ENCODE peak calls at places on chromosomes 11 and 22, in four cellular contexts. U is HEK293T; L is stimulated activated effector memory CD8-positive, alpha-beta T cell treated with anti-CD3 and anti-CD28 coated beads, Interleukin-12 subunit alpha, Interleukin-12 subunit beta, amount 100 ng/mL, for 72 hours; Q is amygdala. H is an unnamed sample.

GRCh38 chr22:50571264-50572175 is 6.7 kb downstream of the CPT1B start:
- DNase-seq in Q (no peak), U (no peak), L (no peak), H (no peak)

GRCh38 chr11:34351051-34351450 is 6.8 kb downstream of the ABTB2 start:
- DNase-seq in U (no peak), L (no peak), Q (no peak), H (no peak)

GRCh38 chr11:28606930-28607329 is 498.7 kb downstream of the METTL15 start:
- DNase-seq in U (peak; percentile 8), Q (no peak), L (no peak), H (peak; percentile 12)

GRCh38 chr22:24119476-24119875 is 61.8 kb upstream of the SUSD2 start:
- DNase-seq in U (no peak), L (no peak), Q (no peak), H (no peak)

GRCh38 chr11:65860278-65861164 is at the start of gene MUS81:
- DNase-seq in Q (no peak), U (peak; percentile 78), L (peak; percentile 99), H (peak; percentile 98)

GRCh38 chr11:32830413-32830738 is 649 bp downstream of the PRRG4 start:
- DNase-seq in L (no peak), Q (no peak), U (peak; percentile 19), H (no peak)

GRCh38 chr11:79437274-79437980 is 3.4 kb downstream of the TENM4 start:
- DNase-seq in U (peak; percentile 73), L (no peak), Q (no peak), H (peak; percentile 78)

GRCh38 chr11:95563173-95563572 is 226.4 kb downstream of the FAM76B start:
- DNase-seq in U (no peak), Q (no peak), L (no peak), H (no peak)

GRCh38 chr22:24414523-24414922 is 12.9 kb upstream of the ADORA2A start:
- DNase-seq in U (no peak), Q (no peak), L (no peak), H (no peak)

GRCh38 chr22:24271406-24271760 is 752 bp downstream of the SPECC1L start:
- DNase-seq in L (no peak), U (no peak), Q (no peak), H (no peak)

H was measured in glutamatergic neuron.